ENCODE peak calls at places on chromosome 21, in ten cellular contexts. C, G, Z, H, J, P, I, D, M and O are unnamed samples.

GRCh38 chr21:30616125-30616524 is at the start of gene KRTAP20-1:
- DNase-seq in C (no peak), G (no peak), Z (no peak), H (no peak), J (no peak), P (no peak), I (no peak), D (no peak), M (no peak), O (no peak)

GRCh38 chr21:40143822-40144525 is 276.7 kb downstream of the PCP4 start:
- DNase-seq in C (peak; percentile 33), G (peak; percentile 9), Z (no peak), H (no peak), J (no peak), P (peak; percentile 45), I (peak; percentile 33), D (peak; percentile 47), M (peak; percentile 41), O (peak; percentile 60)

GRCh38 chr21:35614412-35614901 is 445.9 kb downstream of the SETD4 start:
- DNase-seq in C (no peak), G (peak; percentile 57), Z (no peak), H (no peak), J (no peak), P (peak; percentile 82), I (peak; percentile 95), D (peak; percentile 48), M (no peak), O (no peak)

GRCh38 chr21:35525443-35525842 is 476.3 kb upstream of the RUNX1 start:
- DNase-seq in C (no peak), G (peak; percentile 40), Z (no peak), H (no peak), J (no peak), P (no peak), I (peak; percentile 88), D (no peak), M (no peak), O (peak; percentile 58)

GRCh38 chr21:19541612-19542011 is 1138.0 kb upstream of the TMPRSS15 start:
- DNase-seq in C (no peak), G (no peak), Z (no peak), H (no peak), J (no peak), P (no peak), I (no peak), D (no peak), M (no peak), O (no peak)

GRCh38 chr21:37087188-37087587 is 14.1 kb downstream of the TTC3 start:
- DNase-seq in C (peak; percentile 66), G (peak; percentile 68), Z (no peak), H (no peak), J (peak; percentile 36), P (peak; percentile 77), I (peak; percentile 74), D (peak; percentile 60), M (no peak), O (peak; percentile 18)

GRCh38 chr21:40067751-40068150 is 200.5 kb downstream of the PCP4 start:
- DNase-seq in C (no peak), G (no peak), Z (no peak), H (no peak), J (no peak), P (no peak), I (no peak), D (no peak), M (no peak), O (no peak)

GRCh38 chr21:29873908-29874307 is 65.9 kb downstream of the GRIK1 start:
- DNase-seq in C (no peak), G (no peak), Z (no peak), H (no peak), J (no peak), P (no peak), I (no peak), D (no peak), M (no peak), O (no peak)

GRCh38 chr21:39071623-39072214 is 111.5 kb downstream of the PSMG1 start:
- DNase-seq in C (no peak), G (peak; percentile 7), Z (no peak), H (peak; percentile 74), J (peak; percentile 65), P (peak; percentile 81), I (no peak), D (peak; percentile 12), M (no peak), O (no peak)

GRCh38 chr21:15850645-15851044 is 120.9 kb downstream of the USP25 start:
- DNase-seq in C (peak; percentile 3), G (peak; percentile 30), Z (no peak), H (no peak), J (no peak), P (peak; percentile 73), I (peak; percentile 75), D (peak; percentile 65), M (no peak), O (no peak)

GRCh38 chr21:18553786-18554185 is 150.2 kb upstream of the TMPRSS15 start:
- DNase-seq in C (no peak), G (no peak), Z (no peak), H (no peak), J (no peak), P (no peak), I (no peak), D (no peak), M (no peak), O (no peak)

GRCh38 chr21:38664315-38664714 is 141.4 kb upstream of the ETS2 start:
- DNase-seq in C (no peak), G (no peak), Z (no peak), H (no peak), J (no peak), P (no peak), I (no peak), D (no peak), M (no peak), O (no peak)

GRCh38 chr21:28632718-28633408 is 359.8 kb downstream of the LTN1 start:
- DNase-seq in C (no peak), G (peak; percentile 60), Z (no peak), H (no peak), J (no peak), P (peak; percentile 79), I (peak; percentile 100), D (peak; percentile 62), M (no peak), O (no peak)

GRCh38 chr21:43757601-43758000 is 18.5 kb downstream of the CSTB start:
- DNase-seq in C (no peak), G (no peak), Z (no peak), H (no peak), J (no peak), P (no peak), I (no peak), D (peak; percentile 17), M (no peak), O (no peak)

GRCh38 chr21:33901421-33902288 is 13.9 kb downstream of the ATP5PO start:
- DNase-seq in C (peak; percentile 62), G (peak; percentile 56), Z (no peak), H (no peak), J (no peak), P (peak; percentile 74), I (peak; percentile 34), D (peak; percentile 72), M (no peak), O (peak; percentile 26)
- TF ChIP-seq CTCF in C (peak; percentile 17), G (peak; percentile 55), Z (no peak), H (peak; percentile 50), J (peak; percentile 64), P (peak; percentile 63), I (peak; percentile 58), D (peak; percentile 81), M (no peak), O (peak; percentile 33)

DNA sequence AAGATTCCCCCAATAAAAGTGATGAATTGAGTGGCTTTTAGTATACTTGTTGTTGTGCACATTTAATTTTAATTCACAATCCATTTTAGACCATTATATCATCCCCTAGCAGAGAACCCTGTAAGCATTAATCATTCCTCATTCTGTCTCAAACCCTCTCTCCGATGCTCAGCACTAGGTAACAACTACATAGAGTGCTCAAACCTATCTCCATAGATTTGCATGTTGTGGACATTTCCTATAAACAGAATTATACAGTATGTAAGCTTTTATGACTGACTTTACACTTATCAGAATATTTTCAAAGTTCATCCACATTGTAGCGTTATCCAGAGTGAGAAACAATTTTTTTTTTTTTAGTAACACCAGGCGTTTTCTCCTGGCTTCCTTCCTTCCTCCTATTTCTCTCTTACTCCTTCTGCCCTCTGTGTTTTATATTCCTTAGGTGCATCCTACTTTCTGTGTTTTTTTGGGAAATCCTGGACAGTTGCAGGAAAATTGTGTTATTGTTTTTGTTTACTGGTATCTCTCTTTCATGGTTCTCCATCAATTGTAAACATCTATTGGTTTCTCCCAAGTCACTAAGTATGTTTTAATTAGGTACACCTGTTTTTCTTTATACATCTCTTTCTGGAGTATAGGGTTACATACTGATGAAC is 1528.0 kb upstream of the TPTE start:
- DNase-seq in C (peak; percentile 94), G (no peak), Z (no peak), H (no peak), J (no peak), P (no peak), I (no peak), D (no peak), M (no peak), O (no peak)
- TF ChIP-seq CTCF in C (no peak), G (no peak), Z (no peak), H (no peak), J (no peak), P (no peak), I (no peak), D (no peak), M (no peak), O (no peak)

DNA sequence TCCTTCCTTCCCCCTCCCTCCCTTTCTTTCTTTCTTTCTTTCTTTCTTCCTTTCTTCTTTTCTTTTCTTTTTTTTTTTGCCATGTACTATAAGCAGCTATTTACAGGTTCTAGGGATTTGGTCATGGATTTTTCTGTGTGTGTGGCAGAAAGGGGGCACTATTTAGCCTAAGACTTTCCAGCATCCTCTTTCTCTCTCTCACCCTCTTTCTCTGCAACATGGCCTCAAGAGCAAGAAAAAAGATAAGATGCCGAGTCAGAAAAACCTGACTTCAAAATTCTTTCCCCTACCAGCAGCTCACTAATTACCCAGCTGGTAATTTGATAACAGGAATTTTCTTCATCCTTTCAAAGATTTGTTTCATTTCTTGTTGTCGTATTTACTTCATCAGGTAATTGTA is 458.3 kb upstream of the ADAMTS5 start:
- DNase-seq in C (no peak), G (peak; percentile 27), Z (no peak), H (no peak), J (no peak), P (peak; percentile 28), I (peak; percentile 10), D (no peak), M (no peak), O (no peak)
- TF ChIP-seq CTCF in C (no peak), G (no peak), Z (no peak), H (peak; percentile 10), J (no peak), P (peak; percentile 8), I (peak; percentile 8), D (peak; percentile 19), M (no peak), O (no peak)

DNA sequence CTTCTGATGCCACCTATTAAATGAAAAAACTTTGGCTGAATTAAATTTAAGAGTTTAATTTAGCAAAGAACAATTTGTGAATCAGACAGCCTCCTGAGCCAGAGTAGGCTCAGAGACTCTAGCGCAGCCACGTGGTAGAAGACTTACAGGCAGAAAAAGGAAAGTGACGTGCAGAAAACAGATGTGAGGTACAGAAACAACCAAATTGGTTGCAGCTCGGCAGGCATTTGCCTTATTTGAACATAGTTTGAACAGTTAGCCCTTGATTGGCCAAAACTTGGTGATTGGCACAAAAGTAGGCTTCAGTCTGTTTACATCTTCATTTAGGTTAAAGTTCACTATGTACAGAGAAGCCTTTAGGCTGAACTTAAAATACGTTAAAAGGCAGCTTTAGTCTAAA is 22.9 kb downstream of the TCP10L start:
- DNase-seq in C (no peak), G (peak; percentile 74), Z (no peak), H (no peak), J (peak; percentile 82), P (peak; percentile 92), I (peak; percentile 47), D (peak; percentile 71), M (peak; percentile 22), O (peak; percentile 68)
- TF ChIP-seq CTCF in C (no peak), G (peak; percentile 64), Z (no peak), H (peak; percentile 56), J (peak; percentile 71), P (peak; percentile 67), I (peak; percentile 58), D (peak; percentile 77), M (no peak), O (no peak)